ENCODE peak calls at places on chromosomes 11 and 22, in nine cellular contexts. O is GM23338; Z is mesenchymal stem cell; Q is A549; R is naive thymus-derived CD4-positive, alpha-beta T cell; B is cardiac muscle cell; Y is tibial artery; I is MM.1S; S is lower lobe of right lung. C is an unnamed sample.

GRCh38 chr11:45473491-45473890 is 187.3 kb upstream of the SYT13 start:
- DNase-seq in O (peak), Z (peak), Q (no peak), R (no peak), B (no peak), Y (peak), I (no peak), S (no peak), C (no peak)

GRCh38 chr22:45218974-45219373 is 21.7 kb downstream of the KIAA0930 start:
- DNase-seq in O (no peak), Z (peak), Q (no peak), R (no peak), B (no peak), Y (no peak), I (no peak), S (no peak), C (no peak)

GRCh38 chr22:47858773-47859306 is 1096.4 kb downstream of the TBC1D22A start:
- DNase-seq in O (no peak), Z (no peak), Q (no peak), R (no peak), B (no peak), Y (no peak), I (no peak), S (no peak), C (no peak)

GRCh38 chr22:37062366-37062655 is 10.8 kb downstream of the KCTD17 start:
- DNase-seq in O (no peak), Z (no peak), Q (no peak), R (no peak), B (no peak), Y (no peak), I (no peak), S (no peak), C (no peak)

GRCh38 chr11:46238078-46238966 is 39.1 kb upstream of the CREB3L1 start:
- DNase-seq in O (peak), Z (peak), Q (peak), R (peak), B (peak), Y (peak), I (no peak), S (peak), C (no peak)

GRCh38 chr11:45275823-45276222 is 10.3 kb downstream of the SYT13 start:
- DNase-seq in O (no peak), Z (no peak), Q (no peak), R (no peak), B (no peak), Y (no peak), I (no peak), S (no peak), C (no peak)

GRCh38 chr22:47250995-47251765 is 488.7 kb downstream of the TBC1D22A start:
- DNase-seq in O (no peak), Z (no peak), Q (no peak), R (no peak), B (no peak), Y (no peak), I (no peak), S (no peak), C (no peak)

GRCh38 chr11:129803533-129803932 is 12.1 kb upstream of the TMEM45B start:
- DNase-seq in O (no peak), Z (no peak), Q (no peak), R (no peak), B (no peak), Y (no peak), I (no peak), S (no peak), C (no peak)

GRCh38 chr11:34198523-34198922 is 93.1 kb downstream of the NAT10 start:
- DNase-seq in O (no peak), Z (no peak), Q (no peak), R (no peak), B (no peak), Y (no peak), I (peak), S (no peak), C (no peak)

GRCh38 chr11:112504056-112504455 is 243.4 kb upstream of the PLET1 start:
- DNase-seq in O (no peak), Z (peak), Q (no peak), R (no peak), B (no peak), Y (no peak), I (no peak), S (no peak), C (no peak)

GRCh38 chr22:24156146-24156914 is 25.0 kb upstream of the SUSD2 start:
- DNase-seq in O (peak), Z (peak), Q (no peak), R (peak), B (peak), Y (no peak), I (peak), S (peak), C (no peak)

GRCh38 chr11:34552270-34552669 is 38.7 kb upstream of the ELF5 start:
- DNase-seq in O (no peak), Z (no peak), Q (no peak), R (no peak), B (no peak), Y (no peak), I (no peak), S (peak), C (no peak)

GRCh38 chr11:18853086-18853720 is 61.6 kb upstream of the PTPN5 start:
- DNase-seq in O (peak), Z (peak), Q (peak), R (no peak), B (peak), Y (no peak), I (peak), S (no peak), C (no peak)

GRCh38 chr22:31680764-31681624 is 19.0 kb upstream of the PISD start:
- DNase-seq in O (no peak), Z (peak), Q (no peak), R (no peak), B (no peak), Y (peak), I (no peak), S (no peak), C (no peak)

GRCh38 chr22:37334859-37335818 is 52.8 kb downstream of the CYTH4 start:
- DNase-seq in O (peak), Z (no peak), Q (peak), R (no peak), B (no peak), Y (no peak), I (no peak), S (no peak), C (no peak)

GRCh38 chr22:44883011-44883421 is 126.8 kb downstream of the PHF21B start:
- DNase-seq in O (no peak), Z (no peak), Q (no peak), R (no peak), B (no peak), Y (peak), I (no peak), S (no peak), C (no peak)

GRCh38 chr11:16841481-16841880 is 103.0 kb downstream of the C11orf58 start:
- DNase-seq in O (no peak), Z (no peak), Q (no peak), R (no peak), B (no peak), Y (no peak), I (no peak), S (no peak), C (no peak)

GRCh38 chr11:116563028-116563712 is 209.6 kb downstream of the BUD13 start:
- DNase-seq in O (no peak), Z (peak), Q (peak), R (no peak), B (peak), Y (no peak), I (no peak), S (peak), C (peak)

GRCh38 chr11:94853836-94854235 is 85.7 kb downstream of the AMOTL1 start:
- DNase-seq in O (no peak), Z (no peak), Q (no peak), R (no peak), B (no peak), Y (no peak), I (no peak), S (no peak), C (no peak)

DNA sequence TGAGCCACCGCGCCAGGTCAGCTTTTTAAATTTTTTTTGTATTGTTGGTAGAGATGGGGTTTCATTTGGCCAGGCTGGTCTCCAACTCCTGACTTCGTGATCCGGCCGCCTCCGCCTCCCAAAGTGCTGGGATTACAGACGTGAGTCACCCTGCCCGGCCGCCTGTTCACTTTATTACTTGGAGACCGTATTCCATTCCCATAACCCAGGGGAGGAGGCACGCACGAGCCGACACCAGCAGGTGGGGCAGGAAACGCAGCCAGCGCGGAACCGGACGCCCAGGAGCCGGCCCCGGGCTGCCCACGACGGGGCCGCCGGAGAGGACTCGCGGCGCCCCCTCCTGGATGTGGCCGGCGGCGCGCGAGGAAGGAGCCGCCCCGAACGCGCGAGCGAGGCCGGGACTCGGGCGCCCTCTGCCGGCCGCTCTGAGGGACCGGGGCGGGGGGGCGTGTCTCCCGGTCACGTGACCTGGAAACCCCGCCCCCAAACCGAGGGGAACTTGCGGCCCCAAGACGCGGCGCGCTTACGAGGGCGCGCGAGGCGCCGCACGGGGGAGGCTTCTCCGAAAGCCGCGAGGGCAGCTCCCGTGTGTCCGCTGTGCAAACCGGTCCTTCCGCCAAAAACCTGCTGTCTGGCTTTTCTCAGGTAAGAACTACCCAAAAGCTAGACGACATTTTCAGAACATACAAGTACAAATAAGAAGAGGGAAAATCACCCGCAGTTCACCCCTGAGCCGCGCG is 11.6 kb upstream of the RNH1 start:
- DNase-seq in O (peak), Z (peak), Q (peak), R (peak), B (peak), Y (peak), I (no peak), S (peak), C (no peak)
- H3K27ac ChIP-seq in O (no peak), Z (peak), Q (peak), R (peak), B (no peak), Y (peak), I (no peak), S (peak), C (no peak)

GRCh38 chr11:131815631-131816030 is 445.2 kb downstream of the NTM start:
- DNase-seq in O (peak), Z (no peak), Q (no peak), R (no peak), B (peak), Y (no peak), I (no peak), S (no peak), C (no peak)
- H3K27ac ChIP-seq in O (peak), Z (no peak), Q (no peak), R (no peak), B (no peak), Y (no peak), I (no peak), S (no peak), C (no peak)

DNA sequence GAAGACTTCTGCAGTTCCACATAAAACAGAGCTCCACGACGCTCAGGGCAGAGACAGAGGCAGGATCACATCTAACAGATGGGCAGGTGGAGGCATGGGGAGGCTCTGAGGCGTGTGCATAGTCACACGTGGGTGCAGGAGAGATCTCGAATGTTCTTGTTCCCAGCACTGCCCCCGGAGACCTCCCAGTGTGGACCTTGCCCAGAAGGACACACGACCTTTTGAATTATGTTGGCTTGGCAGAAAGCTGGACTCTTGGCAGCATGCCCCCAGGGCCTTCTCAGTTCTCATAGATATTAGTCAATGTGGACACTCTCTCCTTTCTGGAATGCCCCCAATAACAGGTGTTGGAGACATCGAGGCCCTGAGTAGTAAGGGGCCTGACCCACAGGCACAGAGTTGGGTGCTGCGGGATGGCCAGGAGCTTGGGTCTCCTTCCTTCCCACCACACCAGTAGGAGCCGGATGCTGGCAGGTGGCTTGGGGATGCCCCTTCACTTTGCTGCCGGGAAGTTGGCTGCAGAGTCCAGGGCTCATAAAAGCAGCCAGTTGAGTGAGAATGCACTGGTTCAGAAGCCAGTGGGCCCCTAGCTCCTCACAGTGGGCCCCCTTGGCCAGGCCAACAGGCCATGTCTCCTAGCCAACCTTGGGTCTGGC is 12.1 kb downstream of the MYEOV start:
- DNase-seq in O (no peak), Z (no peak), Q (no peak), R (no peak), B (no peak), Y (no peak), I (no peak), S (no peak), C (no peak)
- H3K27ac ChIP-seq in O (no peak), Z (no peak), Q (no peak), R (no peak), B (no peak), Y (no peak), I (no peak), S (no peak), C (no peak)

GRCh38 chr11:1559103-1559951 is 12.7 kb downstream of the DUSP8 start:
- DNase-seq in O (peak), Z (peak), Q (peak), R (no peak), B (no peak), Y (peak), I (no peak), S (peak), C (peak)

GRCh38 chr11:1555713-1556153 is 16.3 kb downstream of the DUSP8 start:
- DNase-seq in O (no peak), Z (no peak), Q (no peak), R (no peak), B (no peak), Y (no peak), I (no peak), S (no peak), C (no peak)

GRCh38 chr11:1557904-1558831 is 13.9 kb downstream of the DUSP8 start:
- DNase-seq in O (no peak), Z (peak), Q (peak), R (peak), B (no peak), Y (peak), I (no peak), S (peak), C (no peak)

GRCh38 chr11:1556278-1557167 is 15.5 kb downstream of the DUSP8 start:
- DNase-seq in O (peak), Z (no peak), Q (no peak), R (no peak), B (no peak), Y (no peak), I (no peak), S (no peak), C (no peak)

DNA sequence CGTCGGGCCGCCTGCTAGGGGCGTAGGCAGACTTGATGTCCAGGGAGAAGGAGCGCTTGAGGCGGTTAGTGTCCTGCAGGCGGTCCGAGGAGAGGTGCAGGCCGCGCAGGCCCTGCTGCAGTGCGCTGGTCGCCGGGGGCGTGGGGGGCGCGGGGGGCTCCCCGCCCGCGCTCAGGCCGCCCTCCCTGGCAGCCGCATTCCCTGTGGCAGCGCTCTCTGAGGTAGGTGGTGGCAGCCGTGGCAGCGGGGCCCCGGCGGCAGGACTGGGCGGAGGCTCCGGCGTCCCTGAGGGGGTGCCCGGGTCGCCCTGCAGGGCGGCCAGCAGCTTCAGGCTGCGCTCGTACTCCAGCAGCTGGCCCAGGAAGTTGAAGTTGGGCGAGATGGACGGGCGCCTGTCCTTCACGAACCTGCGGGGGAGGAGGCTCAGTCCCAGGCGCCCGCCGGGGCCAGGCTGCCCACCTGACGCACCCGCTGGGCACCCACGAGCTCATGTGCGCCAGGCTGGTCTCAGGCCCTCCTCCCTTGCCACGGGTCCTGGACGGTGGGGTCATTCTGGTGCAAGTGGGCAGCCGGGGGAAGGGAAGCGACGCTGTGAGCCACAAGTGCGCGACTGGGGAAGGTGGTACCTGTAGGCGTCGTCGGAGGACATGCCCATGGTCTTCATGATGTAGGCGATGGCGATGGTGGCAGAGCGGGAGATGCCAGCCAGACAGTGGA is 14.7 kb downstream of the DUSP8 start:
- DNase-seq in O (no peak), Z (no peak), Q (no peak), R (peak), B (no peak), Y (peak), I (no peak), S (no peak), C (no peak)
- H3K27ac ChIP-seq in O (no peak), Z (no peak), Q (peak), R (no peak), B (no peak), Y (peak), I (no peak), S (peak), C (no peak)

DNA sequence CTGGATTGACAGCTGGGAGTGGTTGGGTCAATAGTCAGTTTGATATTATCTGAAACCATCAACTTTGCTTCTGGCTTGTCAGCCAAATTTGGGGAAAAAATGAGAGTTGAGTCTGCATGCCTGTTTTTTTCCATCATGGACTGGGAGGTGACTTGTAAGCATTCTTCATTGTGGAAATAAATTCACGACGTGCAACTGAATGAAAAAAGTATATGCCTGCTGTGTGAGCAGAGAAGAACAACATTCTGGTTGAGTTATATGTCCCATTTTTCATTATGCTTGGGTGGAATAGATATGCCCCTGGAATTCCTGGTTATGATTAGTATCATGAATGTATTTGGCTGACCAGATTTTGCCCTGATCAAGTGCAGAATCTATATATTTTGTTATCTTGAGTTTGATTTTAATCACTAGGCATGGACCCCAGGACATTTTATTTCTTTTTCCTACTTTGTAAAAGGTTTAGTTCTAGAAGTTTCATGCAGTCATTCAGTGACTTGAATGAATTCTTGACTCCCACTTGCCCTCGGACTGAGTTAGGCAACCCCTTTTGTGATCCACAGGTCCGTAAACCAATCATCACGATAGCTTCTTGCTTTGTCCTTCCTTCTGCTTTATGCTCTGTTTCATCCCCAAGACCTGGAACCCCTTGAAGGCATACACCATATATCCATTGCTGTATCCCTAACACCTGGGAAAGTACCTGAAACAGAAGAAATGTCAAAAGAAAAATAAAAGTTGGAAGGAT is 205.8 kb downstream of the NAV2 start:
- DNase-seq in O (no peak), Z (no peak), Q (no peak), R (no peak), B (no peak), Y (no peak), I (no peak), S (no peak), C (no peak)
- H3K27ac ChIP-seq in O (no peak), Z (no peak), Q (peak), R (no peak), B (no peak), Y (peak), I (no peak), S (no peak), C (no peak)

C was measured in substantia nigra.